ENCODE peak calls at places on chromosomes 2 and 18, in five cellular contexts. P, V, Z, B and K are unnamed samples.
A peak's percentile ranks its signal among the peaks of the same experiment; 100 is the strongest.

GRCh38 chr2:54561795-54562592 is 105.9 kb downstream of the SPTBN1 start:
- DNase-seq in P (no peak), V (no peak), Z (no peak), B (no peak), K (no peak)

GRCh38 chr2:163667064-163667887 is 68.5 kb downstream of the FIGN start:
- DNase-seq in P (no peak), V (peak; percentile 93), Z (peak; percentile 91), B (peak; percentile 88), K (peak; percentile 84)

GRCh38 chr2:21438949-21439348 is 315.2 kb downstream of the TDRD15 start:
- DNase-seq in P (no peak), V (peak; percentile 36), Z (no peak), B (peak; percentile 1), K (no peak)

GRCh38 chr2:176325732-176326131 is 56.5 kb downstream of the MTX2 start:
- DNase-seq in P (no peak), V (peak; percentile 9), Z (no peak), B (no peak), K (no peak)

GRCh38 chr18:58038063-58038462 is 6.0 kb upstream of the NEDD4L start:
- DNase-seq in P (no peak), V (no peak), Z (no peak), B (no peak), K (no peak)

GRCh38 chr2:3453196-3453845 is 66.0 kb downstream of the ADI1 start:
- DNase-seq in P (no peak), V (no peak), Z (no peak), B (no peak), K (no peak)

GRCh38 chr2:196168181-196168580 is 3.2 kb downstream of the STK17B start:
- DNase-seq in P (no peak), V (peak; percentile 72), Z (no peak), B (peak; percentile 82), K (peak; percentile 80)

GRCh38 chr2:219551863-219552381 is 8.1 kb downstream of the TMEM198 start:
- DNase-seq in P (no peak), V (no peak), Z (no peak), B (no peak), K (no peak)

GRCh38 chr2:205889073-205889472 is 196.9 kb downstream of the INO80D start:
- DNase-seq in P (no peak), V (peak; percentile 45), Z (no peak), B (peak; percentile 83), K (peak; percentile 99)

GRCh38 chr2:3654031-3654430 is 4.0 kb upstream of the ALLC start:
- DNase-seq in P (peak; percentile 34), V (no peak), Z (no peak), B (no peak), K (no peak)

GRCh38 chr2:8543412-8544167 is 138.3 kb upstream of the ID2 start:
- DNase-seq in P (peak; percentile 75), V (peak; percentile 86), Z (peak; percentile 69), B (peak; percentile 78), K (no peak)

GRCh38 chr2:121505005-121505404 is 25.7 kb upstream of the RNU4ATAC start:
- DNase-seq in P (no peak), V (peak; percentile 95), Z (no peak), B (peak; percentile 73), K (peak; percentile 98)

GRCh38 chr18:55694291-55694690 is 106.3 kb upstream of the TCF4 start:
- DNase-seq in P (no peak), V (no peak), Z (no peak), B (peak; percentile 17), K (peak; percentile 90)

GRCh38 chr18:9135912-9136314 is 668 bp upstream of the ANKRD12 start:
- DNase-seq in P (no peak), V (no peak), Z (peak; percentile 9), B (peak; percentile 64), K (peak; percentile 61)

GRCh38 chr2:98909381-98910211 is 26.4 kb downstream of the CRACDL start:
- DNase-seq in P (no peak), V (peak; percentile 76), Z (peak; percentile 14), B (peak; percentile 87), K (peak; percentile 35)

GRCh38 chr2:182642328-182642727 is 73.7 kb upstream of the DNAJC10 start:
- DNase-seq in P (peak; percentile 35), V (peak; percentile 39), Z (peak; percentile 27), B (peak; percentile 65), K (peak; percentile 69)

GRCh38 chr2:33782395-33783239 is 183.5 kb upstream of the FAM98A start:
- DNase-seq in P (no peak), V (no peak), Z (no peak), B (no peak), K (no peak)

GRCh38 chr2:174445248-174445647 is 41.6 kb downstream of the GPR155 start:
- DNase-seq in P (no peak), V (peak; percentile 12), Z (no peak), B (no peak), K (no peak)

DNA sequence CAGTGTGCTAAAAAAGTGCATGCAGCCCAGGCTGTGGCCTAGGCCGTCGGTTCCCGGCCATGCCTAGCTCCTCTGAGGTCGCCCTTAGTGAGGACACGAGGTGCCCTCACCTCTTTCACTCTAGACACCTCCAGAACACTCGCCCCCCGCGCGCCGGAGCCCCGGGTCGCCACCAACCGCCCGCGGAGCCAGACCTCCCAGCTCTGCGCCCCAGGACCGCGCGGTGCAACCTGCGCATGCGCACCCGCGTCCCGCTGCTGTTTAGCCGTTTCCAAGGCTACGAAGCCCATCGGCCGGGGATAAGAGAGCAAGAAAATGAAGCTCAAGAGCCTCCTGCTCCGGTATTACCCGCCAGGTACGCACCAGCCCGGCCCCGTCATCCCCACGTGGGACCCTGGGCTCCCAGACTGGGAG is at the start of gene DAW1:
- DNase-seq in P (peak; percentile 46), V (peak; percentile 68), Z (peak; percentile 11), B (no peak), K (no peak)
- H3K4me3 ChIP-seq in P (peak within 1 kb of the TSS; percentile 52), V (peak within 1 kb of the TSS; percentile 43), Z (peak within 1 kb of the TSS; percentile 35), B (peak within 1 kb of the TSS; percentile 17), K (peak within 1 kb of the TSS; percentile 23)

DNA sequence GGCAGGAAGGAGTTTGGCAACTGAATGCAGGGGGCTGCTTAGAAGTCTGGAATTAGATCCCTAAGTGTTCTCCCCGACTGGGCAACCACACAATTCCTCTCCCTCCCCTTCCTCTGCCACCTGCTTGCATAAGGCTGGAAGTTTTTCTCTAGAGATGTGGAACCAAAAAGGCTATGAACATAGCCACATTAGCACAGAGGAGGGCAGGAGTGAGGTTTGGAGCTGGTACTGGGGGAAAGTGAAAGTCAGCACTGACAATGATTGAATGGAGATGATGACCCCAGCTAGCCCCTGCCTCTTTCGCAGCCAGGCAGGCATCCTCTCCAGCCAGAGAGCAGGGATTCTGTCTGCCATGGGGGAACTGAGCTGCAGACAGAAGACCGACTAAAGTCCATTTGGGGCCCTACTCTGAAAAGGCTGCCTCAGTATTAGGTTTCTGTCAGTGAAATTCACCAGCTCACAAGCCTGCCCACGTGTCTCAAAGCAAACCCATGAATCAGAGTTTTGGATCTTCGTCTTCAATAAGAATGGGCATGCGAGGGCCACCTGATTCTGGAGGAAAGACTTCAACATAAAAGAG is 87.9 kb upstream of the ITGA6 start:
- DNase-seq in P (no peak), V (no peak), Z (no peak), B (no peak), K (peak; percentile 52)
- TF ChIP-seq CTCF in P (no peak), V (no peak), Z (no peak), B (no peak), K (no peak)

GRCh38 chr2:187550797-187551306 is 3.4 kb downstream of the TFPI start:
- DNase-seq in P (no peak), V (no peak), Z (no peak), B (no peak), K (no peak)

GRCh38 chr2:187552959-187553681 is 1.1 kb downstream of the TFPI start:
- DNase-seq in P (no peak), V (peak; percentile 84), Z (peak; percentile 44), B (peak; percentile 86), K (peak; percentile 76)

GRCh38 chr2:187554704-187555082 is 458 bp upstream of the TFPI start:
- DNase-seq in P (no peak), V (no peak), Z (no peak), B (no peak), K (no peak)

GRCh38 chr2:187552381-187552780 is 1.9 kb downstream of the TFPI start:
- DNase-seq in P (no peak), V (no peak), Z (no peak), B (no peak), K (no peak)

DNA sequence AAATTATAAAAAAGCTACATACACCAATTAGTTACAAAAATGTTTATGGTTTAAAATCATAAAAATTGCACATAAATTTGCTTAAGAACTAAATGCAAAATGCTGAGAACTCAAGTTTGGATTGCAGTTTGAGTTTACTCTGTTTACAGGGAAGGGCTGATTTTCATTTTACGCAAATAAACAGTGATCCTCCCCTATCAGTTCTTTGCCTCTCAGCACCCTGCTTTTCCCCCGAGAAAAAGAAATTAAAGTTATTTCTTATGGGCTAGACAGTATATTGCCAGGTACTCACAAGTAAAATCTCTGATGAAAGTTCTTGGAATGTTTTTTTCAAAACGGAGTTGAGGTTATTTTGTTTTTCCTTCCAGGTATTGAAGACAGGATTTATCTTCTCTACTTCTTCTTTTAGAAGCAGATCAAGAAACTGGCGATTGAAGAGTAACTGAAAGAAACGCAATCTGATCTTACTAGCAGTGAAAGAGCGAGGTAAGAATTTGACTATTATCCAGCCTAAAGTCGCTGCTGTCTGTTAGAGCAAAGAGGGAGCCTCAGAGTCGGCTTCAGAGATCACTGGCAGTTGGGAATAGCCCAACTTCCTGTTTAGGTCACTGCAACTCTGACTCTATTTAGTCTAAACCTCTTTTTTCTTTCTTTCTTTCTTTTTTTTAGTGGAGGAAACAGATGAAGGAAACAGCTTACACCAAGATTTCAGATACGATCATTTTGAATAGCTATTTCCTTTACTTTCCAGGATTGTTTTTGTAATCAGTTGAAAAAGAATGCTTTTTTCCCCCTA is at the start of gene TFPI:
- DNase-seq in P (no peak), V (peak; percentile 81), Z (peak; percentile 31), B (peak; percentile 53), K (peak; percentile 37)
- H3K4me3 ChIP-seq in P (peak within 1 kb of the TSS; percentile 61), V (peak within 1 kb of the TSS; percentile 70), Z (peak within 1 kb of the TSS; percentile 62), B (peak within 1 kb of the TSS; percentile 65), K (no peak within 1 kb of the TSS)

GRCh38 chr18:70493461-70493860 is 204.6 kb downstream of the SOCS6 start:
- DNase-seq in P (no peak), V (no peak), Z (no peak), B (no peak), K (no peak)

GRCh38 chr18:70491734-70492348 is 203.0 kb downstream of the SOCS6 start:
- DNase-seq in P (peak; percentile 37), V (peak; percentile 40), Z (peak; percentile 14), B (peak; percentile 80), K (peak; percentile 63)

GRCh38 chr18:70490008-70490933 is 201.4 kb downstream of the SOCS6 start:
- DNase-seq in P (no peak), V (peak; percentile 59), Z (peak; percentile 17), B (peak; percentile 69), K (peak; percentile 60)

GRCh38 chr18:70496749-70497294 is 208.0 kb downstream of the SOCS6 start:
- DNase-seq in P (no peak), V (no peak), Z (no peak), B (no peak), K (no peak)

DNA sequence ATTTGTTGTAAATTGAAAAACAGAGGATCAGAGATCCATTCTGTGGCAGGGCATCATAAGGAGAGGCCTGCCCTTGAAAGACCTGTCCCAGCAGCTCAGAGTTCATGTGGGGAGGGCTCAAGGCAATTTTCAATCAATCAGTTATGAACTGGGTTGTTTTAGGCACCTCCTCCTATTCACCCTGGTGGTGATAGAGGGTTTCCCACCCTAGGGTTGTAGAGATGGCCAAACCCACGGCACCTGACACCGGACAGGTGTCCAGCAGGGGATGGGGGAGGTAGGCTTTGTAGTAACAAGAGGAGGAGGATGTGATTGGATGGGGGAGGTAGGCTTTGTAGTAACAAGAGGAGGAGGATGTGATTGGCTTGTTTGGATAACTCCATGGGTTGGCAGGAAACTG is 205.7 kb downstream of the SOCS6 start:
- DNase-seq in P (no peak), V (no peak), Z (no peak), B (no peak), K (no peak)
- TF ChIP-seq CTCF in P (no peak), V (no peak), Z (no peak), B (no peak), K (no peak)